ENCODE peak calls at places on chromosomes 2 and 18, in five cellular contexts. One of them, this sample, is unnamed.

GRCh38 chr2:188776634-188777033 is 197.5 kb upstream of the COL3A1 start:
- DNase-seq in left ventricle myocardium inferior: no peak
- DNase-seq in fibroblast of pulmonary artery: peak; percentile 81
- DNase-seq in CD4-positive, alpha-beta T cell: no peak
- DNase-seq in mesothelial cell of epicardium: no peak
- DNase-seq in this sample: no peak

GRCh38 chr2:226694142-226694541 is 105.5 kb downstream of the IRS1 start:
- DNase-seq in CD4-positive, alpha-beta T cell: no peak
- DNase-seq in mesothelial cell of epicardium: no peak
- DNase-seq in left ventricle myocardium inferior: no peak
- DNase-seq in fibroblast of pulmonary artery: no peak
- DNase-seq in this sample: no peak

GRCh38 chr2:72953528-72953927 is 36.2 kb downstream of the EMX1 start:
- DNase-seq in fibroblast of pulmonary artery: no peak
- DNase-seq in CD4-positive, alpha-beta T cell: no peak
- DNase-seq in left ventricle myocardium inferior: no peak
- DNase-seq in mesothelial cell of epicardium: no peak
- DNase-seq in this sample: no peak

GRCh38 chr2:54809814-54810213 is 86.4 kb downstream of the EML6 start:
- DNase-seq in mesothelial cell of epicardium: no peak
- DNase-seq in left ventricle myocardium inferior: no peak
- DNase-seq in fibroblast of pulmonary artery: peak; percentile 31
- DNase-seq in CD4-positive, alpha-beta T cell: no peak
- DNase-seq in this sample: no peak

GRCh38 chr2:100733344-100734187 is 86.4 kb upstream of the NPAS2 start:
- DNase-seq in fibroblast of pulmonary artery: peak; percentile 98
- DNase-seq in CD4-positive, alpha-beta T cell: no peak
- DNase-seq in mesothelial cell of epicardium: no peak
- DNase-seq in left ventricle myocardium inferior: peak; percentile 34
- DNase-seq in this sample: no peak

GRCh38 chr2:26438526-26438925 is 36.8 kb downstream of the DRC1 start:
- DNase-seq in CD4-positive, alpha-beta T cell: no peak
- DNase-seq in left ventricle myocardium inferior: no peak
- DNase-seq in mesothelial cell of epicardium: no peak
- DNase-seq in fibroblast of pulmonary artery: peak; percentile 11
- DNase-seq in this sample: no peak

GRCh38 chr2:232365621-232366321 is 12.8 kb upstream of the ALPP start:
- DNase-seq in fibroblast of pulmonary artery: peak; percentile 39
- DNase-seq in left ventricle myocardium inferior: no peak
- DNase-seq in CD4-positive, alpha-beta T cell: no peak
- DNase-seq in mesothelial cell of epicardium: no peak
- DNase-seq in this sample: no peak

GRCh38 chr2:31962757-31963361 is 47.9 kb downstream of the MEMO1 start:
- DNase-seq in CD4-positive, alpha-beta T cell: no peak
- DNase-seq in fibroblast of pulmonary artery: no peak
- DNase-seq in left ventricle myocardium inferior: peak; percentile 26
- DNase-seq in mesothelial cell of epicardium: no peak
- DNase-seq in this sample: no peak

GRCh38 chr2:34475141-34475540 is 876.0 kb upstream of the FAM98A start:
- DNase-seq in mesothelial cell of epicardium: no peak
- DNase-seq in left ventricle myocardium inferior: no peak
- DNase-seq in fibroblast of pulmonary artery: no peak
- DNase-seq in CD4-positive, alpha-beta T cell: no peak
- DNase-seq in this sample: no peak

GRCh38 chr2:168583064-168583709 is 127.1 kb downstream of the CERS6 start:
- DNase-seq in mesothelial cell of epicardium: no peak
- DNase-seq in left ventricle myocardium inferior: no peak
- DNase-seq in fibroblast of pulmonary artery: peak; percentile 36
- DNase-seq in CD4-positive, alpha-beta T cell: no peak
- DNase-seq in this sample: no peak

GRCh38 chr18:32346667-32347066 is 124.0 kb downstream of the GAREM1 start:
- DNase-seq in fibroblast of pulmonary artery: peak; percentile 37
- DNase-seq in left ventricle myocardium inferior: no peak
- DNase-seq in mesothelial cell of epicardium: no peak
- DNase-seq in CD4-positive, alpha-beta T cell: no peak
- DNase-seq in this sample: no peak

GRCh38 chr2:143300531-143300930 is 171.3 kb downstream of the ARHGAP15 start:
- DNase-seq in fibroblast of pulmonary artery: no peak
- DNase-seq in left ventricle myocardium inferior: no peak
- DNase-seq in mesothelial cell of epicardium: no peak
- DNase-seq in CD4-positive, alpha-beta T cell: no peak
- DNase-seq in this sample: no peak

GRCh38 chr2:219045937-219046550 is 4.7 kb upstream of the CFAP65 start:
- DNase-seq in mesothelial cell of epicardium: no peak
- DNase-seq in fibroblast of pulmonary artery: peak; percentile 61
- DNase-seq in CD4-positive, alpha-beta T cell: no peak
- DNase-seq in left ventricle myocardium inferior: no peak
- DNase-seq in this sample: no peak

GRCh38 chr2:219501441-219501840 is 2.8 kb downstream of the GMPPA start:
- DNase-seq in fibroblast of pulmonary artery: no peak
- DNase-seq in left ventricle myocardium inferior: no peak
- DNase-seq in mesothelial cell of epicardium: no peak
- DNase-seq in CD4-positive, alpha-beta T cell: no peak
- DNase-seq in this sample: no peak

GRCh38 chr18:55322176-55322735 is 265.7 kb downstream of the TCF4 start:
- DNase-seq in CD4-positive, alpha-beta T cell: no peak
- DNase-seq in left ventricle myocardium inferior: peak; percentile 87
- DNase-seq in mesothelial cell of epicardium: peak; percentile 39
- DNase-seq in fibroblast of pulmonary artery: peak; percentile 97
- DNase-seq in this sample: peak; percentile 50

GRCh38 chr2:3268705-3269029 is 109.0 kb downstream of the EIPR1 start:
- DNase-seq in mesothelial cell of epicardium: no peak
- DNase-seq in fibroblast of pulmonary artery: no peak
- DNase-seq in left ventricle myocardium inferior: no peak
- DNase-seq in CD4-positive, alpha-beta T cell: no peak
- DNase-seq in this sample: no peak
- TF ChIP-seq CTCF in mesothelial cell of epicardium: no peak
- TF ChIP-seq CTCF in fibroblast of pulmonary artery: no peak
- TF ChIP-seq CTCF in left ventricle myocardium inferior: no peak
- TF ChIP-seq CTCF in CD4-positive, alpha-beta T cell: no peak
- TF ChIP-seq CTCF in this sample: no peak

GRCh38 chr2:48180557-48180956 is 274.3 kb upstream of the FBXO11 start:
- DNase-seq in mesothelial cell of epicardium: no peak
- DNase-seq in fibroblast of pulmonary artery: no peak
- DNase-seq in CD4-positive, alpha-beta T cell: no peak
- DNase-seq in left ventricle myocardium inferior: no peak
- DNase-seq in this sample: no peak

GRCh38 chr2:48175254-48175653 is 269.0 kb upstream of the FBXO11 start:
- DNase-seq in CD4-positive, alpha-beta T cell: no peak
- DNase-seq in left ventricle myocardium inferior: no peak
- DNase-seq in fibroblast of pulmonary artery: peak; percentile 65
- DNase-seq in mesothelial cell of epicardium: no peak
- DNase-seq in this sample: no peak

GRCh38 chr2:48176876-48177275 is 270.6 kb upstream of the FBXO11 start:
- DNase-seq in fibroblast of pulmonary artery: no peak
- DNase-seq in left ventricle myocardium inferior: no peak
- DNase-seq in CD4-positive, alpha-beta T cell: no peak
- DNase-seq in mesothelial cell of epicardium: no peak
- DNase-seq in this sample: no peak

GRCh38 chr2:48175656-48176055 is 269.4 kb upstream of the FBXO11 start:
- DNase-seq in CD4-positive, alpha-beta T cell: no peak
- DNase-seq in fibroblast of pulmonary artery: no peak
- DNase-seq in left ventricle myocardium inferior: no peak
- DNase-seq in mesothelial cell of epicardium: no peak
- DNase-seq in this sample: no peak

DNA sequence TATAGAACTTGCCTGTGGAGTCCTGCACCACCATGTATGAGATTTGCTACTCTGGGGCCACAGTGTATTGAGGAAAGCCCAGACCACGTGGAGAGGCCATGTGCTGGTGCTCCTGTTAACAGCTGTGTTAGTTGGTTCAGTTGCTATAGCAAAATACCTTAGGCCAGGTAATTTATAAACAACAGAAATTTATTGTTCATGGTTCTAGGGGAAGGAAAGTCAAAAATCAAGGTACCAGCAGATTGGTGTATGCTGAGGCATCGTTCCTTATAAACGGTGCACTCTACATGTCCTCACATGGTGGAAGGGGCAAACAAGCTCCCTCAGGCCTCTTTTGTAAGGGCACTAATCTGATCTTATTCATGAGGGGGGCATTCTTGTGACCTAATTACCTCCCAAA is 272.3 kb upstream of the FBXO11 start:
- DNase-seq in left ventricle myocardium inferior: no peak
- DNase-seq in CD4-positive, alpha-beta T cell: no peak
- DNase-seq in fibroblast of pulmonary artery: no peak
- DNase-seq in mesothelial cell of epicardium: no peak
- DNase-seq in this sample: no peak
- TF ChIP-seq CTCF in left ventricle myocardium inferior: no peak
- TF ChIP-seq CTCF in CD4-positive, alpha-beta T cell: no peak
- TF ChIP-seq CTCF in fibroblast of pulmonary artery: no peak
- TF ChIP-seq CTCF in mesothelial cell of epicardium: no peak
- TF ChIP-seq CTCF in this sample: no peak

DNA sequence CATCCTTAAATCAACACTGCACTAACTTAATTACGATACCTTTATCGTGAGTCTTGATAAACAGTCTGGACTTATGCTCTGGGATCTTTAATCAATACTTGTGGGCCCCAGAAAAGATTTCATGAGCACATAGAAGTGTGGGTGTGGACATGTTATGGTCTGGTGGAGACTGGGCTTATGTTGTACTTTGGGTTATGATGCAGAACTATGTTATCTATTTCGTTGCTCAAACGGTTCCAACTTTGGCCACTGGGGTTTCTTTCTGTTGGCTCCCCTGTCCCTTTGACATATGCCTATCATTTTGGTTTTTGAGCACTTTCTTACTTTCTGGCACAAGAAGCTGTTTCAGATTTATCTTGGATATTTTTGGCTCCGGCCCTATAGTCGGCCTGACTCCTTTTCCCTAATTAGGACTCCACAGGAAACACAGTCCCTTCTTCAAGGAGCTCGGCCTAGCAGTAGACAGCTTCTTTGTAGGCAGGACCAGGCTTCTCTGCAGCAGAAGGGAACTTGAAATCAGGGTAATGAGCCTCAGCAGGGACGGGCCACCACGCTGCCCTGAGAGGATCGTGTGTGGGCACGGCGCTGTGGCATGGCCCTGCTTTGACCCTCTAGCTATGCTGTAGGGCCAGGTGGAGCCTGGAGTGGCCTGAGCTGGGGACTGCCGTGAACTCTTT is 54.6 kb upstream of the TXNDC2 start:
- DNase-seq in left ventricle myocardium inferior: no peak
- DNase-seq in CD4-positive, alpha-beta T cell: no peak
- DNase-seq in fibroblast of pulmonary artery: no peak
- DNase-seq in mesothelial cell of epicardium: no peak
- DNase-seq in this sample: no peak
- TF ChIP-seq CTCF in left ventricle myocardium inferior: peak; percentile 35
- TF ChIP-seq CTCF in CD4-positive, alpha-beta T cell: no peak
- TF ChIP-seq CTCF in fibroblast of pulmonary artery: peak; percentile 41
- TF ChIP-seq CTCF in mesothelial cell of epicardium: no peak
- TF ChIP-seq CTCF in this sample: no peak

GRCh38 chr18:78514910-78515670 is 464.5 kb upstream of the SALL3 start:
- DNase-seq in CD4-positive, alpha-beta T cell: no peak
- DNase-seq in left ventricle myocardium inferior: no peak
- DNase-seq in fibroblast of pulmonary artery: no peak
- DNase-seq in mesothelial cell of epicardium: no peak
- DNase-seq in this sample: no peak
- TF ChIP-seq CTCF in CD4-positive, alpha-beta T cell: no peak
- TF ChIP-seq CTCF in left ventricle myocardium inferior: no peak
- TF ChIP-seq CTCF in fibroblast of pulmonary artery: no peak
- TF ChIP-seq CTCF in mesothelial cell of epicardium: no peak
- TF ChIP-seq CTCF in this sample: no peak

GRCh38 chr2:186641807-186642321 is 52.0 kb upstream of the FAM171B start:
- DNase-seq in fibroblast of pulmonary artery: peak; percentile 88
- DNase-seq in CD4-positive, alpha-beta T cell: no peak
- DNase-seq in left ventricle myocardium inferior: no peak
- DNase-seq in mesothelial cell of epicardium: no peak
- DNase-seq in this sample: peak; percentile 23
- TF ChIP-seq CTCF in fibroblast of pulmonary artery: peak; percentile 84
- TF ChIP-seq CTCF in CD4-positive, alpha-beta T cell: peak; percentile 73
- TF ChIP-seq CTCF in left ventricle myocardium inferior: peak; percentile 83
- TF ChIP-seq CTCF in mesothelial cell of epicardium: no peak
- TF ChIP-seq CTCF in this sample: peak; percentile 88

GRCh38 chr2:4354678-4355077 is 651.3 kb downstream of the DCDC2C start:
- DNase-seq in left ventricle myocardium inferior: no peak
- DNase-seq in mesothelial cell of epicardium: no peak
- DNase-seq in fibroblast of pulmonary artery: peak; percentile 1
- DNase-seq in CD4-positive, alpha-beta T cell: no peak
- DNase-seq in this sample: peak; percentile 16
- TF ChIP-seq CTCF in left ventricle myocardium inferior: peak; percentile 35
- TF ChIP-seq CTCF in mesothelial cell of epicardium: peak; percentile 36
- TF ChIP-seq CTCF in fibroblast of pulmonary artery: no peak
- TF ChIP-seq CTCF in CD4-positive, alpha-beta T cell: no peak
- TF ChIP-seq CTCF in this sample: peak; percentile 51